ENCODE peak calls at places on chromosomes 1 and 21, in nine cellular contexts. C is HCT116, D is A673, O is fibroblast of lung, B is GM12878, T is K562, H is hepatocyte, W is keratinocyte, L is H1. P is an unnamed sample.

GRCh38 chr21:43684424-43684823 is 25.1 kb downstream of the RRP1B start:
- DNase-seq in D (no peak), L (no peak), C (no peak), H (no peak), T (no peak), O (no peak), B (no peak), W (no peak), P (no peak)

GRCh38 chr1:21143752-21144151 is 32.9 kb downstream of the EIF4G3 start:
- DNase-seq in B (no peak), L (no peak), O (no peak), H (no peak), D (no peak), C (no peak), W (no peak), T (no peak), P (no peak)

GRCh38 chr1:153534933-153535663 is 693 bp downstream of the S100A6 start:
- DNase-seq in W (peak), D (no peak), H (no peak), T (no peak), C (no peak), B (no peak), O (peak), L (no peak), P (no peak)

GRCh38 chr1:172431721-172432192 is 11.3 kb downstream of the C1orf105 start:
- DNase-seq in W (no peak), D (no peak), C (no peak), O (no peak), L (no peak), T (peak), B (no peak), H (peak), P (no peak)

GRCh38 chr1:150409504-150410362 is 45.8 kb downstream of the RPRD2 start:
- DNase-seq in O (peak), D (no peak), B (no peak), C (no peak), H (peak), W (no peak), L (no peak), T (no peak), P (no peak)

GRCh38 chr1:230103341-230104173 is 36.5 kb downstream of the GALNT2 start:
- DNase-seq in O (peak), T (no peak), C (no peak), D (no peak), H (no peak), W (no peak), B (no peak), L (no peak), P (peak)

GRCh38 chr1:71068325-71069240 is 12.3 kb downstream of the ZRANB2 start:
- DNase-seq in D (no peak), H (no peak), C (no peak), W (no peak), O (no peak), L (no peak), T (no peak), B (no peak), P (no peak)

GRCh38 chr1:180781718-180782117 is 131.0 kb upstream of the KIAA1614 start:
- DNase-seq in H (no peak), W (no peak), C (no peak), B (no peak), L (no peak), O (no peak), D (no peak), T (no peak), P (no peak)

GRCh38 chr1:115426271-115426771 is 88.3 kb upstream of the NGF start:
- DNase-seq in T (peak), B (no peak), L (no peak), D (no peak), H (peak), W (no peak), O (peak), C (no peak), P (no peak)

GRCh38 chr1:152621993-152622392 is 910 bp downstream of the LCE3A start:
- DNase-seq in C (no peak), D (no peak), L (no peak), T (no peak), B (no peak), W (no peak), O (no peak), H (no peak), P (peak)

GRCh38 chr1:58047265-58047858 is 499.2 kb downstream of the OMA1 start:
- DNase-seq in O (peak), T (peak), C (no peak), D (peak), L (peak), H (peak), B (no peak), W (no peak), P (peak)

GRCh38 chr1:21926814-21927530 is 10.1 kb downstream of the HSPG2 start:
- DNase-seq in L (no peak), B (no peak), H (no peak), T (no peak), C (no peak), O (peak), W (no peak), D (no peak), P (no peak)

GRCh38 chr1:25167269-25168192 is 64.8 kb downstream of the SYF2 start:
- DNase-seq in H (peak), C (peak), D (no peak), O (no peak), W (peak), B (no peak), T (no peak), L (peak), P (peak)

GRCh38 chr1:70963374-70963773 is 84.2 kb downstream of the PTGER3 start:
- DNase-seq in H (no peak), C (no peak), L (no peak), T (no peak), O (no peak), W (no peak), D (no peak), B (no peak), P (no peak)

GRCh38 chr1:59939393-59939792 is 12.8 kb upstream of the CYP2J2 start:
- DNase-seq in B (no peak), O (no peak), H (no peak), T (no peak), L (no peak), D (no peak), C (no peak), W (no peak), P (no peak)

GRCh38 chr1:1775364-1776226 is 2.7 kb downstream of the NADK start:
- DNase-seq in D (no peak), L (no peak), B (no peak), W (no peak), C (no peak), O (no peak), T (peak), H (no peak), P (no peak)

GRCh38 chr1:183195146-183195571 is 9.1 kb downstream of the LAMC2 start:
- DNase-seq in L (no peak), O (no peak), D (no peak), B (no peak), T (no peak), C (peak), W (peak), H (peak), P (no peak)

GRCh38 chr1:231075020-231075419 is 35.0 kb upstream of the FAM89A start:
- DNase-seq in C (no peak), B (no peak), W (no peak), L (no peak), D (no peak), T (no peak), O (no peak), H (no peak), P (no peak)

GRCh38 chr1:22275626-22276395 is 132.9 kb upstream of the WNT4 start:
- DNase-seq in C (peak), B (no peak), L (peak), O (peak), D (peak), W (peak), T (peak), H (peak), P (peak)

GRCh38 chr1:37127254-37127748 is 93.0 kb upstream of the GRIK3 start:
- DNase-seq in L (no peak), H (no peak), T (no peak), W (no peak), O (no peak), B (no peak), C (no peak), D (no peak), P (no peak)

GRCh38 chr1:88228153-88228552 is 455.9 kb upstream of the PKN2 start:
- DNase-seq in W (no peak), O (no peak), H (peak), B (no peak), L (no peak), T (no peak), D (peak), C (peak), P (no peak)

GRCh38 chr1:3024588-3024987 is 3.3 kb downstream of the ACTRT2 start:
- DNase-seq in L (no peak), O (no peak), D (no peak), W (no peak), H (no peak), C (no peak), B (no peak), T (no peak), P (no peak)

GRCh38 chr1:158700552-158700951 is at the start of gene OR6K2:
- DNase-seq in T (no peak), L (no peak), O (no peak), B (no peak), C (no peak), H (no peak), W (no peak), D (no peak), P (no peak)

GRCh38 chr1:155051777-155052398 is 772 bp downstream of the ADAM15 start:
- DNase-seq in H (no peak), W (no peak), O (peak), D (peak), L (no peak), C (no peak), T (no peak), B (no peak), P (no peak)

GRCh38 chr1:206479164-206480125 is 9.2 kb downstream of the IKBKE start:
- DNase-seq in L (peak), W (no peak), C (no peak), H (peak), B (no peak), D (peak), T (peak), O (peak), P (peak)

GRCh38 chr21:15121655-15122120 is 56.9 kb upstream of the NRIP1 start:
- DNase-seq in L (no peak), B (no peak), T (no peak), D (no peak), C (no peak), H (peak), O (peak), W (no peak), P (no peak)
- H3K4me3 ChIP-seq in L (no peak), B (no peak), T (no peak), D (no peak), C (no peak), H (no peak), O (no peak), W (no peak), P (no peak)

GRCh38 chr1:202193614-202194327 is at the start of gene LGR6:
- DNase-seq in O (no peak), L (peak), B (no peak), W (no peak), D (no peak), C (no peak), T (no peak), H (peak), P (no peak)
- TF ChIP-seq EZH2 in O (no peak), L (no peak), B (no peak), W (no peak), D (peak), C (no peak), T (no peak), H (peak), P (no peak)

GRCh38 chr1:53107570-53108322 is 34.7 kb downstream of the SLC1A7 start:
- DNase-seq in T (no peak), C (no peak), L (no peak), W (no peak), H (peak), B (no peak), O (peak), D (no peak), P (peak)
- H3K27ac ChIP-seq in T (no peak), C (no peak), L (no peak), W (no peak), H (peak), B (no peak), O (peak), D (no peak), P (no peak)

GRCh38 chr21:44703731-44704635 is 7.0 kb downstream of the KRTAP10-12 start:
- DNase-seq in D (no peak), H (no peak), C (no peak), L (no peak), W (no peak), T (no peak), B (no peak), O (no peak), P (no peak)
- H3K4me3 ChIP-seq in D (no peak), H (no peak), C (no peak), L (peak), W (no peak), T (no peak), B (no peak), O (no peak), P (no peak)

DNA sequence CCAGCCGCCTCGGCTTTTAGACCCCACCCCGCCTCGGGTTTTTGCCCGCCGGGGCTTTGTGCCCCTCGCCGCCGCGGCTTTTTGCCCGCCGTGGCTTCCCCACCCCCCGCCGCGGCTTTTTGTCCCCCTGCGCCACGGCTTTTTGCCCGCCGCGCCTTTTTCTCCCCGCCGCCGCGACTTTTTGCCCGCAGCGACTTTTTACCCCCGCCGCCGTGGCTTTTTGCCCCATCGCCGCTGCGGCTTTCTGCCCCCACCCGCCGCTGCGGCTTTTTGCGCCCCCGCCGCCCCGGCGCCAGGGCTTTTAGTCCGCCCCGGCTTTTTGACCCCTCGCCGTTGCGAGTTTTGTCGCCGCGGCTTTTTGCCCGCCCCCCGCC is 474.4 kb downstream of the FAM72C start:
- DNase-seq in L (no peak), D (peak), H (peak), T (no peak), W (no peak), C (no peak), O (no peak), B (no peak), P (no peak)
- TF ChIP-seq EZH2 in L (no peak), D (peak), H (no peak), T (no peak), W (no peak), C (no peak), O (no peak), B (no peak), P (no peak)

GRCh38 chr1:207840380-207840779 is 70.5 kb downstream of the CD34 start:
- DNase-seq in L (no peak), O (no peak), H (no peak), C (no peak), B (no peak), D (no peak), T (no peak), W (no peak), P (no peak)
- H3K27ac ChIP-seq in L (no peak), O (no peak), H (no peak), C (no peak), B (no peak), D (no peak), T (no peak), W (no peak), P (no peak)

DNA sequence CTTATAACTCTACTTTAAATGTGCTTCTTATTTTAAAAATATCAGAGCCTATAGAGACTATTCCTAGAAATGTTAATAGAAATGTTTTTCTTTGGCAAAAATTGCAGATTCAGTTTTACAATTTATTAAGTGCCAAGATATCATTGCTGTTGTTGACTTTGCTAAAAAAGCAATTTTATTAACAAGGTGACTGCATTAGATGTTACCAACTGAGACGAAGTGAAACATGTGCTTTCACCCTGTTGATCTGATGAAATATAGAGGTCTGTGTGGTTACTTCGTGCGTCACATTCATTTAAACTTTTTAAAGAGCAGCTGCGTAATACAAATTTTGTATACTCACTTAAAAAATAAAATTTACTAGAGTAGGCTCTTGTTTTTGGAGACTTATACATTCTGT is 465.7 kb downstream of the USP25 start:
- DNase-seq in O (peak), L (no peak), B (no peak), H (no peak), D (no peak), W (no peak), T (no peak), C (no peak), P (no peak)
- H3K4me3 ChIP-seq in O (peak), L (no peak), B (peak), H (peak), D (no peak), W (no peak), T (no peak), C (no peak), P (peak)

DNA sequence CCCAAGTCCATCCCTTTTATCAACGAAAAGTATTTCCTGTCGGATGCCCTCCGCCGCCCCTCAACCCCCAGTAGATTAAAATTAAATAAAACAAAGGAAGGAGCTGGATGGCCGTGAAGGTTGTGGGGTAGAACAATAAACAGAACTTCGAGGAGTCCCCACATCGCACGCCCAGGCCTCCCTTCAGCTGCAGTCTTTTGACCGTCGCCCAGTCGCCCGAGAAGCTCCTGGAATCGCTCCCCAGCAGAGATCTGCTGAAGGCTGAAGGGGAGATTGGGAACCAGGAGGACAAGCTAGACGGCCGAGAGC is 905 bp downstream of the BARHL2 start:
- DNase-seq in T (no peak), L (no peak), B (no peak), O (no peak), D (no peak), C (no peak), H (no peak), W (no peak), P (no peak)
- TF ChIP-seq EZH2 in T (no peak), L (no peak), B (no peak), O (no peak), D (no peak), C (no peak), H (no peak), W (no peak), P (no peak)

P was measured in DND-41.